ENCODE peak calls at places on chromosomes 6 and 20, in four cellular contexts. One of them, this sample, is unnamed.

GRCh38 chr20:45080867-45081616 is 19.9 kb downstream of the KCNS1 start:
- DNase-seq in NCI-H748 treated with DMSO at 0.1 percent for 48 hours: no peak
- DNase-seq in activated naive CD4-positive, alpha-beta T cell treated with anti-CD3 and anti-CD28 coated beads, Interleukin-2, amount 10 ng/mL, durations not matched to agents 7 days and 5 days: peak; percentile 30
- DNase-seq in prostate gland: no peak
- DNase-seq in this sample: no peak

GRCh38 chr6:20810732-20811111 is 276.5 kb downstream of the CDKAL1 start:
- DNase-seq in activated naive CD4-positive, alpha-beta T cell treated with anti-CD3 and anti-CD28 coated beads, Interleukin-2, amount 10 ng/mL, durations not matched to agents 7 days and 5 days: no peak
- DNase-seq in prostate gland: no peak
- DNase-seq in NCI-H748 treated with DMSO at 0.1 percent for 48 hours: no peak
- DNase-seq in this sample: peak; percentile 9

GRCh38 chr20:2872304-2873009 is 824 bp upstream of the PTPRA start:
- DNase-seq in prostate gland: peak; percentile 30
- DNase-seq in NCI-H748 treated with DMSO at 0.1 percent for 48 hours: peak; percentile 71
- DNase-seq in activated naive CD4-positive, alpha-beta T cell treated with anti-CD3 and anti-CD28 coated beads, Interleukin-2, amount 10 ng/mL, durations not matched to agents 7 days and 5 days: peak; percentile 85
- DNase-seq in this sample: peak; percentile 52

GRCh38 chr6:170271771-170272314 is 19.0 kb downstream of the DLL1 start:
- DNase-seq in activated naive CD4-positive, alpha-beta T cell treated with anti-CD3 and anti-CD28 coated beads, Interleukin-2, amount 10 ng/mL, durations not matched to agents 7 days and 5 days: peak; percentile 88
- DNase-seq in NCI-H748 treated with DMSO at 0.1 percent for 48 hours: no peak
- DNase-seq in prostate gland: no peak
- DNase-seq in this sample: peak; percentile 91

GRCh38 chr6:98957440-98957839 is 9.7 kb upstream of the FBXL4 start:
- DNase-seq in activated naive CD4-positive, alpha-beta T cell treated with anti-CD3 and anti-CD28 coated beads, Interleukin-2, amount 10 ng/mL, durations not matched to agents 7 days and 5 days: no peak
- DNase-seq in NCI-H748 treated with DMSO at 0.1 percent for 48 hours: no peak
- DNase-seq in prostate gland: peak; percentile 15
- DNase-seq in this sample: no peak

GRCh38 chr20:12976720-12977633 is 31.8 kb upstream of the SPTLC3 start:
- DNase-seq in NCI-H748 treated with DMSO at 0.1 percent for 48 hours: no peak
- DNase-seq in activated naive CD4-positive, alpha-beta T cell treated with anti-CD3 and anti-CD28 coated beads, Interleukin-2, amount 10 ng/mL, durations not matched to agents 7 days and 5 days: no peak
- DNase-seq in prostate gland: no peak
- DNase-seq in this sample: no peak

GRCh38 chr20:58228484-58229197 is at the start of gene ANKRD60:
- DNase-seq in NCI-H748 treated with DMSO at 0.1 percent for 48 hours: peak; percentile 56
- DNase-seq in activated naive CD4-positive, alpha-beta T cell treated with anti-CD3 and anti-CD28 coated beads, Interleukin-2, amount 10 ng/mL, durations not matched to agents 7 days and 5 days: peak; percentile 36
- DNase-seq in prostate gland: no peak
- DNase-seq in this sample: no peak

GRCh38 chr6:144334150-144334708 is 49.1 kb downstream of the UTRN start:
- DNase-seq in prostate gland: no peak
- DNase-seq in NCI-H748 treated with DMSO at 0.1 percent for 48 hours: no peak
- DNase-seq in activated naive CD4-positive, alpha-beta T cell treated with anti-CD3 and anti-CD28 coated beads, Interleukin-2, amount 10 ng/mL, durations not matched to agents 7 days and 5 days: peak; percentile 78
- DNase-seq in this sample: no peak

GRCh38 chr6:32665621-32666140 is 776 bp downstream of the HLA-DQB1 start:
- DNase-seq in activated naive CD4-positive, alpha-beta T cell treated with anti-CD3 and anti-CD28 coated beads, Interleukin-2, amount 10 ng/mL, durations not matched to agents 7 days and 5 days: no peak
- DNase-seq in NCI-H748 treated with DMSO at 0.1 percent for 48 hours: no peak
- DNase-seq in prostate gland: no peak
- DNase-seq in this sample: no peak

GRCh38 chr6:137492771-137493217 is 1.4 kb downstream of the OLIG3 start:
- DNase-seq in activated naive CD4-positive, alpha-beta T cell treated with anti-CD3 and anti-CD28 coated beads, Interleukin-2, amount 10 ng/mL, durations not matched to agents 7 days and 5 days: no peak
- DNase-seq in prostate gland: no peak
- DNase-seq in NCI-H748 treated with DMSO at 0.1 percent for 48 hours: no peak
- DNase-seq in this sample: no peak

GRCh38 chr6:148501178-148501590 is 158.5 kb downstream of the SASH1 start:
- DNase-seq in activated naive CD4-positive, alpha-beta T cell treated with anti-CD3 and anti-CD28 coated beads, Interleukin-2, amount 10 ng/mL, durations not matched to agents 7 days and 5 days: no peak
- DNase-seq in NCI-H748 treated with DMSO at 0.1 percent for 48 hours: no peak
- DNase-seq in prostate gland: no peak
- DNase-seq in this sample: peak; percentile 28

GRCh38 chr6:98648211-98648914 is 186.0 kb upstream of the POU3F2 start:
- DNase-seq in activated naive CD4-positive, alpha-beta T cell treated with anti-CD3 and anti-CD28 coated beads, Interleukin-2, amount 10 ng/mL, durations not matched to agents 7 days and 5 days: no peak
- DNase-seq in NCI-H748 treated with DMSO at 0.1 percent for 48 hours: no peak
- DNase-seq in prostate gland: no peak
- DNase-seq in this sample: no peak

GRCh38 chr20:44019638-44020335 is 105.1 kb downstream of the TOX2 start:
- DNase-seq in prostate gland: no peak
- DNase-seq in activated naive CD4-positive, alpha-beta T cell treated with anti-CD3 and anti-CD28 coated beads, Interleukin-2, amount 10 ng/mL, durations not matched to agents 7 days and 5 days: peak; percentile 67
- DNase-seq in NCI-H748 treated with DMSO at 0.1 percent for 48 hours: no peak
- DNase-seq in this sample: no peak

GRCh38 chr6:141261016-141261671 is 871.6 kb upstream of the GJE1 start:
- DNase-seq in NCI-H748 treated with DMSO at 0.1 percent for 48 hours: no peak
- DNase-seq in activated naive CD4-positive, alpha-beta T cell treated with anti-CD3 and anti-CD28 coated beads, Interleukin-2, amount 10 ng/mL, durations not matched to agents 7 days and 5 days: no peak
- DNase-seq in prostate gland: no peak
- DNase-seq in this sample: no peak

GRCh38 chr20:8853805-8854338 is 215.0 kb upstream of the PLCB4 start:
- DNase-seq in prostate gland: peak; percentile 43
- DNase-seq in NCI-H748 treated with DMSO at 0.1 percent for 48 hours: peak; percentile 86
- DNase-seq in activated naive CD4-positive, alpha-beta T cell treated with anti-CD3 and anti-CD28 coated beads, Interleukin-2, amount 10 ng/mL, durations not matched to agents 7 days and 5 days: no peak
- DNase-seq in this sample: peak; percentile 54

GRCh38 chr20:63830821-63831593 is at the start of gene ZBTB46:
- DNase-seq in NCI-H748 treated with DMSO at 0.1 percent for 48 hours: no peak
- DNase-seq in activated naive CD4-positive, alpha-beta T cell treated with anti-CD3 and anti-CD28 coated beads, Interleukin-2, amount 10 ng/mL, durations not matched to agents 7 days and 5 days: peak; percentile 44
- DNase-seq in prostate gland: peak; percentile 31
- DNase-seq in this sample: peak; percentile 61

GRCh38 chr6:45900808-45901752 is 114.6 kb downstream of the CLIC5 start:
- DNase-seq in NCI-H748 treated with DMSO at 0.1 percent for 48 hours: no peak
- DNase-seq in prostate gland: no peak
- DNase-seq in activated naive CD4-positive, alpha-beta T cell treated with anti-CD3 and anti-CD28 coated beads, Interleukin-2, amount 10 ng/mL, durations not matched to agents 7 days and 5 days: no peak
- DNase-seq in this sample: no peak

GRCh38 chr6:87251725-87252124 is 70.7 kb upstream of the SMIM8 start:
- DNase-seq in prostate gland: no peak
- DNase-seq in NCI-H748 treated with DMSO at 0.1 percent for 48 hours: no peak
- DNase-seq in activated naive CD4-positive, alpha-beta T cell treated with anti-CD3 and anti-CD28 coated beads, Interleukin-2, amount 10 ng/mL, durations not matched to agents 7 days and 5 days: no peak
- DNase-seq in this sample: no peak

GRCh38 chr20:36207602-36208001 is 28.7 kb upstream of the AAR2 start:
- DNase-seq in activated naive CD4-positive, alpha-beta T cell treated with anti-CD3 and anti-CD28 coated beads, Interleukin-2, amount 10 ng/mL, durations not matched to agents 7 days and 5 days: no peak
- DNase-seq in prostate gland: no peak
- DNase-seq in NCI-H748 treated with DMSO at 0.1 percent for 48 hours: no peak
- DNase-seq in this sample: no peak

GRCh38 chr6:32703347-32703746 is 36.9 kb upstream of the HLA-DQB1 start:
- DNase-seq in prostate gland: no peak
- DNase-seq in activated naive CD4-positive, alpha-beta T cell treated with anti-CD3 and anti-CD28 coated beads, Interleukin-2, amount 10 ng/mL, durations not matched to agents 7 days and 5 days: no peak
- DNase-seq in NCI-H748 treated with DMSO at 0.1 percent for 48 hours: no peak
- DNase-seq in this sample: no peak

GRCh38 chr20:57851025-57851682 is 141.3 kb upstream of the PMEPA1 start:
- DNase-seq in prostate gland: no peak
- DNase-seq in NCI-H748 treated with DMSO at 0.1 percent for 48 hours: no peak
- DNase-seq in activated naive CD4-positive, alpha-beta T cell treated with anti-CD3 and anti-CD28 coated beads, Interleukin-2, amount 10 ng/mL, durations not matched to agents 7 days and 5 days: no peak
- DNase-seq in this sample: no peak

GRCh38 chr6:37005061-37005810 is at the start of gene FGD2:
- DNase-seq in prostate gland: no peak
- DNase-seq in activated naive CD4-positive, alpha-beta T cell treated with anti-CD3 and anti-CD28 coated beads, Interleukin-2, amount 10 ng/mL, durations not matched to agents 7 days and 5 days: no peak
- DNase-seq in NCI-H748 treated with DMSO at 0.1 percent for 48 hours: no peak
- DNase-seq in this sample: no peak

GRCh38 chr6:37170273-37171140 is 555 bp downstream of the PIM1 start:
- DNase-seq in prostate gland: peak; percentile 31
- DNase-seq in activated naive CD4-positive, alpha-beta T cell treated with anti-CD3 and anti-CD28 coated beads, Interleukin-2, amount 10 ng/mL, durations not matched to agents 7 days and 5 days: peak; percentile 68
- DNase-seq in NCI-H748 treated with DMSO at 0.1 percent for 48 hours: peak; percentile 54
- DNase-seq in this sample: peak; percentile 58

GRCh38 chr20:43046946-43047345 is 142.8 kb downstream of the PTPRT start:
- DNase-seq in prostate gland: no peak
- DNase-seq in activated naive CD4-positive, alpha-beta T cell treated with anti-CD3 and anti-CD28 coated beads, Interleukin-2, amount 10 ng/mL, durations not matched to agents 7 days and 5 days: no peak
- DNase-seq in NCI-H748 treated with DMSO at 0.1 percent for 48 hours: no peak
- DNase-seq in this sample: no peak

GRCh38 chr6:111157412-111157811 is 70.1 kb downstream of the SLC16A10 start:
- DNase-seq in prostate gland: no peak
- DNase-seq in activated naive CD4-positive, alpha-beta T cell treated with anti-CD3 and anti-CD28 coated beads, Interleukin-2, amount 10 ng/mL, durations not matched to agents 7 days and 5 days: no peak
- DNase-seq in NCI-H748 treated with DMSO at 0.1 percent for 48 hours: no peak
- DNase-seq in this sample: no peak

GRCh38 chr6:42898891-42899361 is 16.9 kb upstream of the PTCRA start:
- DNase-seq in prostate gland: peak; percentile 73
- DNase-seq in activated naive CD4-positive, alpha-beta T cell treated with anti-CD3 and anti-CD28 coated beads, Interleukin-2, amount 10 ng/mL, durations not matched to agents 7 days and 5 days: peak; percentile 79
- DNase-seq in NCI-H748 treated with DMSO at 0.1 percent for 48 hours: peak; percentile 73
- DNase-seq in this sample: peak; percentile 79

GRCh38 chr6:138555294-138555988 is 56.1 kb upstream of the NHSL1 start:
- DNase-seq in activated naive CD4-positive, alpha-beta T cell treated with anti-CD3 and anti-CD28 coated beads, Interleukin-2, amount 10 ng/mL, durations not matched to agents 7 days and 5 days: no peak
- DNase-seq in prostate gland: no peak
- DNase-seq in NCI-H748 treated with DMSO at 0.1 percent for 48 hours: no peak
- DNase-seq in this sample: no peak

GRCh38 chr20:56414842-56415765 is 3.0 kb downstream of the CASS4 start:
- DNase-seq in NCI-H748 treated with DMSO at 0.1 percent for 48 hours: no peak
- DNase-seq in prostate gland: no peak
- DNase-seq in activated naive CD4-positive, alpha-beta T cell treated with anti-CD3 and anti-CD28 coated beads, Interleukin-2, amount 10 ng/mL, durations not matched to agents 7 days and 5 days: peak; percentile 37
- DNase-seq in this sample: no peak

GRCh38 chr6:155432293-155432692 is 23.3 kb downstream of the NOX3 start:
- DNase-seq in NCI-H748 treated with DMSO at 0.1 percent for 48 hours: no peak
- DNase-seq in prostate gland: no peak
- DNase-seq in activated naive CD4-positive, alpha-beta T cell treated with anti-CD3 and anti-CD28 coated beads, Interleukin-2, amount 10 ng/mL, durations not matched to agents 7 days and 5 days: no peak
- DNase-seq in this sample: no peak

GRCh38 chr6:28553384-28553985 is 27.8 kb downstream of the GPX5 start:
- DNase-seq in NCI-H748 treated with DMSO at 0.1 percent for 48 hours: no peak
- DNase-seq in prostate gland: no peak
- DNase-seq in activated naive CD4-positive, alpha-beta T cell treated with anti-CD3 and anti-CD28 coated beads, Interleukin-2, amount 10 ng/mL, durations not matched to agents 7 days and 5 days: no peak
- DNase-seq in this sample: no peak

GRCh38 chr6:69179681-69180080 is 544.6 kb downstream of the ADGRB3 start:
- DNase-seq in prostate gland: no peak
- DNase-seq in NCI-H748 treated with DMSO at 0.1 percent for 48 hours: no peak
- DNase-seq in activated naive CD4-positive, alpha-beta T cell treated with anti-CD3 and anti-CD28 coated beads, Interleukin-2, amount 10 ng/mL, durations not matched to agents 7 days and 5 days: no peak
- DNase-seq in this sample: no peak

GRCh38 chr20:39849664-39850063 is 839.4 kb downstream of the MAFB start:
- DNase-seq in prostate gland: peak; percentile 68
- DNase-seq in activated naive CD4-positive, alpha-beta T cell treated with anti-CD3 and anti-CD28 coated beads, Interleukin-2, amount 10 ng/mL, durations not matched to agents 7 days and 5 days: no peak
- DNase-seq in NCI-H748 treated with DMSO at 0.1 percent for 48 hours: no peak
- DNase-seq in this sample: peak; percentile 61

This sample was measured in body of pancreas.